ENCODE peak calls at places on chromosomes 5 and 9, in five cellular contexts. A is lower lobe of right lung, O is activated B cell treated with CpG ODN at 0.5 μM for 24 hours, N is colonic mucosa, Q is AG09319. V is an unnamed sample.

GRCh38 chr9:93958121-93958874 is 3.1 kb upstream of the BARX1 start:
- DNase-seq in A (no peak), O (no peak), N (no peak), Q (no peak), V (no peak)

GRCh38 chr9:110021891-110022290 is 186.1 kb downstream of the C9orf152 start:
- DNase-seq in A (no peak), O (no peak), N (no peak), Q (no peak), V (no peak)

GRCh38 chr9:137459147-137459600 is at the start of gene NSMF:
- DNase-seq in A (peak), O (peak), N (peak), Q (peak), V (peak)

GRCh38 chr5:128213340-128213739 is 129.8 kb downstream of the SLC12A2 start:
- DNase-seq in A (no peak), O (no peak), N (peak), Q (peak), V (no peak)

GRCh38 chr5:68226564-68227073 is 11.1 kb downstream of the PIK3R1 start:
- DNase-seq in A (no peak), O (no peak), N (no peak), Q (no peak), V (no peak)

GRCh38 chr5:124180523-124181461 is 565.6 kb downstream of the ZNF608 start:
- DNase-seq in A (no peak), O (no peak), N (peak), Q (peak), V (no peak)

GRCh38 chr5:14458414-14458813 is 123.2 kb upstream of the OTULINL start:
- DNase-seq in A (no peak), O (no peak), N (no peak), Q (no peak), V (no peak)

GRCh38 chr5:150498501-150498900 is 9.4 kb upstream of the NDST1 start:
- DNase-seq in A (no peak), O (no peak), N (no peak), Q (no peak), V (no peak)

GRCh38 chr5:99176186-99176585 is 247.4 kb upstream of the CHD1 start:
- DNase-seq in A (no peak), O (no peak), N (no peak), Q (no peak), V (no peak)

GRCh38 chr9:42852133-42852532 is 668.7 kb downstream of the SPATA31A6 start:
- DNase-seq in A (no peak), O (peak), N (peak), Q (no peak), V (no peak)

GRCh38 chr5:68960469-68960868 is 133.3 kb upstream of the SLC30A5 start:
- DNase-seq in A (no peak), O (no peak), N (no peak), Q (no peak), V (no peak)

GRCh38 chr5:95730730-95731570 is at the start of gene RHOBTB3:
- DNase-seq in A (peak), O (peak), N (peak), Q (peak), V (no peak)

GRCh38 chr5:178576591-178577351 is 13.4 kb downstream of the COL23A1 start:
- DNase-seq in A (no peak), O (no peak), N (no peak), Q (no peak), V (no peak)

GRCh38 chr5:73615085-73615484 is 10.9 kb upstream of the ARHGEF28 start:
- DNase-seq in A (no peak), O (no peak), N (peak), Q (no peak), V (no peak)

GRCh38 chr9:122088880-122089567 is 4.1 kb downstream of the TTLL11 start:
- DNase-seq in A (no peak), O (no peak), N (no peak), Q (no peak), V (no peak)

GRCh38 chr5:171450423-171451246 is 31.2 kb downstream of the FGF18 start:
- DNase-seq in A (peak), O (no peak), N (peak), Q (peak), V (no peak)

GRCh38 chr9:35726876-35727438 is 5.0 kb downstream of the TLN1 start:
- DNase-seq in A (peak), O (peak), N (no peak), Q (no peak), V (no peak)
- TF ChIP-seq CTCF in A (no peak), O (no peak), N (no peak), Q (peak), V (no peak)

GRCh38 chr5:134917070-134917831 is 12.3 kb downstream of the PCBD2 start:
- DNase-seq in A (no peak), O (no peak), N (no peak), Q (no peak), V (no peak)
- TF ChIP-seq CTCF in A (no peak), O (no peak), N (peak), Q (peak), V (no peak)

DNA sequence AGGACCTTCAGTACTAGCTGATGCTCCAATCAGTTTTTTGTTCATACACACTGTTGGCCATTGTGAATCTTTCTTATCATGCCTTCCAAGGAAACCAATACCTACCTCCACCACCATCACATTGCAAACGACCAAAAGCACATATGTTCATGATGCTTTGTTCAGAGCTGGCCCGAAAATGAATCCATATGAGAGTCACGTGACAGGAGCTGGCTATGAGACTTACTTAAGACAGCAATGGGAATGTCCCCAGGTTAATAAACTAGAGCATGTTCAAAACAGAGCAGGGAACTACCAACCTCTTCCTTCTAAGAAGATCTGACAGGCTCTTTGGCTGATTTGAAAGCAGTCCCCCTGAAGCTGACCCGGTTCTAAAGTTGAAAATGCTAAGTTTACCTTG is 93.5 kb downstream of the FGF1 start:
- DNase-seq in A (no peak), O (no peak), N (no peak), Q (no peak), V (no peak)
- TF ChIP-seq CTCF in A (no peak), O (no peak), N (no peak), Q (no peak), V (no peak)

GRCh38 chr9:115469826-115470225 is 351.9 kb upstream of the TNC start:
- DNase-seq in A (no peak), O (no peak), N (no peak), Q (no peak), V (no peak)
- TF ChIP-seq CTCF in A (no peak), O (no peak), N (no peak), Q (no peak), V (no peak)

GRCh38 chr9:892123-892522 is 50.6 kb downstream of the DMRT1 start:
- DNase-seq in A (no peak), O (no peak), N (no peak), Q (no peak), V (no peak)
- TF ChIP-seq CTCF in A (no peak), O (no peak), N (no peak), Q (no peak), V (no peak)